ENCODE peak calls at places on chromosome 6, in four cellular contexts. V is foreskin fibroblast, U is PC-9, S is GM12878. C is an unnamed sample.

GRCh38 chr6:152705327-152705726 is 7.6 kb downstream of the MYCT1 start:
- DNase-seq in V (no peak), U (no peak), S (no peak), C (no peak)

GRCh38 chr6:138695193-138695592 is 78.4 kb upstream of the CCDC28A start:
- DNase-seq in S (no peak), U (no peak), V (peak), C (no peak)

GRCh38 chr6:72321741-72322140 is 300.1 kb upstream of the KCNQ5 start:
- DNase-seq in V (peak), U (no peak), S (no peak), C (peak)

GRCh38 chr6:9437836-9438235 is 977.0 kb downstream of the TFAP2A start:
- DNase-seq in U (no peak), V (peak), S (no peak), C (peak)

GRCh38 chr6:134198093-134198492 is 119.8 kb downstream of the SGK1 start:
- DNase-seq in U (peak), V (no peak), S (no peak), C (no peak)

GRCh38 chr6:105985098-105985815 is 100.9 kb upstream of the PRDM1 start:
- DNase-seq in V (no peak), U (no peak), S (no peak), C (no peak)

GRCh38 chr6:166494101-166494441 is 92.4 kb downstream of the RAMACL start:
- DNase-seq in U (no peak), V (no peak), S (no peak), C (no peak)

GRCh38 chr6:39266375-39266774 is 37.1 kb upstream of the KCNK5 start:
- DNase-seq in V (no peak), U (no peak), S (no peak), C (no peak)

GRCh38 chr6:16754864-16755263 is 6.4 kb downstream of the ATXN1 start:
- DNase-seq in U (peak), S (no peak), V (no peak), C (no peak)

GRCh38 chr6:109791301-109791700 is 100.2 kb downstream of the FIG4 start:
- DNase-seq in S (no peak), U (no peak), V (peak), C (peak)

GRCh38 chr6:110517601-110518280 is 41.3 kb upstream of the SLC22A16 start:
- DNase-seq in V (peak), S (no peak), U (no peak), C (peak)

GRCh38 chr6:131840936-131841583 is 33.2 kb downstream of the ENPP1 start:
- DNase-seq in V (no peak), U (no peak), S (no peak), C (no peak)

GRCh38 chr6:137653698-137654059 is 159.5 kb upstream of the OLIG3 start:
- DNase-seq in U (no peak), V (no peak), S (no peak), C (no peak)
- TF ChIP-seq CTCF in U (no peak), V (no peak), S (no peak), C (no peak)

GRCh38 chr6:28587746-28588075 is 62.0 kb downstream of the GPX5 start:
- DNase-seq in V (peak), S (no peak), U (no peak), C (peak)

GRCh38 chr6:28587011-28587745 is 61.5 kb downstream of the GPX5 start:
- DNase-seq in U (peak), V (peak), S (no peak), C (peak)

GRCh38 chr6:28585335-28585734 is 59.7 kb downstream of the GPX5 start:
- DNase-seq in V (peak), S (no peak), U (peak), C (peak)

GRCh38 chr6:28583463-28583862 is 57.8 kb downstream of the GPX5 start:
- DNase-seq in S (no peak), V (no peak), U (no peak), C (no peak)

DNA sequence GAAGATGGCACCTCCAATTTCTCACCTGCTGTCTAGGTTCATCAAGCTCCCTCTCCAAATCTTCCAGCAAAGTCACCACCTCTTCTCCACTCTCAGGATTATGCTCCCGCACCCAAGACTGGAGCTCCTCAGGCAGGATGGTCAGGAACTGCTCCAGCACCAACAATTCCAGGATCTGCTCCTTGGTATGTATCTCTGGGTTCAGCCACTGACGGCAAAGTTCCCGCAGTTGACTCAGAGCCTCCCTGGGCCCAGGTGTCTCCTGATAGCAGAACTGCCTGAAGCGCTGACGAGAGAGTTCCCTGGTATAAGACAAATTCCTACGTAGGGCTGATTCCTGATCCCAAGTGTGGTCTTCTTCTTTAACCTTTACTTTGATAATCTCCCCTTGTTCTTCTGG is 60.6 kb downstream of the GPX5 start:
- DNase-seq in U (no peak), S (no peak), V (no peak), C (no peak)
- H3K4me3 ChIP-seq in U (peak), S (peak), V (no peak), C (no peak)

GRCh38 chr6:158663465-158664167 is 13.8 kb downstream of the SYTL3 start:
- DNase-seq in U (peak), S (no peak), V (no peak), C (no peak)

GRCh38 chr6:158661156-158661555 is 11.3 kb downstream of the SYTL3 start:
- DNase-seq in S (no peak), U (peak), V (no peak), C (no peak)

GRCh38 chr6:158662607-158663464 is 13.0 kb downstream of the SYTL3 start:
- DNase-seq in U (no peak), V (peak), S (no peak), C (peak)

GRCh38 chr6:158655569-158656450 is 6.0 kb downstream of the SYTL3 start:
- DNase-seq in U (peak), V (no peak), S (no peak), C (no peak)

DNA sequence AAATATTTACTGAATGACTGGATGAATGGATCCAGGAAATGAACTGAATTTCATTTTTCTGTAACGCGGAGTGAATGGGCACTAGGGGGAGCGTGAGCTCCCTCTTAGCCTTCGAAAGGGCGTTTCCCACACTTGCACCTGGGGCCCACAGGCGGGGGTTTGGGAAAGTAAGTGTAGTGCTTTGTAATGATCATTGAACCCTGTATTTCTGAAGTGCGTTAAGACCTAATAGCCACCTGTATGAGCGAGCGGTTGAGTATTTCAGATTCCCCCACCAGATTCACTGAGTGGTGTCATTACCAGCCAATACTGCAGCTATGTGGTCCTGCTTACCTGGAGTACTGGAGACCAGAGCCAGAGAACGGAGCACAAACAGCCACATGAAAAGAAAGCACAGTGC is 10.5 kb downstream of the SYTL3 start:
- DNase-seq in S (no peak), V (peak), U (peak), C (no peak)
- TF ChIP-seq CTCF in S (peak), V (peak), U (peak), C (peak)

GRCh38 chr6:5497896-5498578 is 236.7 kb downstream of the FARS2 start:
- DNase-seq in S (no peak), U (no peak), V (peak), C (peak)
- H3K4me3 ChIP-seq in S (no peak), U (no peak), V (peak), C (peak)

GRCh38 chr6:158387036-158387435 is 74.8 kb downstream of the TULP4 start:
- DNase-seq in S (no peak), V (no peak), U (no peak), C (no peak)
- TF ChIP-seq CTCF in S (peak), V (no peak), U (no peak), C (no peak)